ENCODE peak calls at places on chromosomes 13 and 19, in four cellular contexts. X is K562, Q is IMR-90, H is GM12878. S is an unnamed sample.
A peak's percentile ranks its signal among the peaks of the same experiment; 100 is the strongest.

GRCh38 chr13:40503966-40504591 is 162.4 kb downstream of the FOXO1 start:
- DNase-seq in Q (peak; percentile 25), H (no peak), X (no peak), S (peak; percentile 99)

GRCh38 chr13:24251525-24251924 is 57.9 kb upstream of the C1QTNF9 start:
- DNase-seq in Q (no peak), X (no peak), H (no peak), S (no peak)

GRCh38 chr19:16131648-16132047 is 11.8 kb upstream of the HSH2D start:
- DNase-seq in H (no peak), X (no peak), Q (no peak), S (no peak)

GRCh38 chr19:1217366-1217765 is 11.8 kb downstream of the STK11 start:
- DNase-seq in Q (no peak), H (no peak), X (no peak), S (no peak)

GRCh38 chr13:106917673-106918652 is 350.0 kb upstream of the ARGLU1 start:
- DNase-seq in Q (peak; percentile 61), X (peak; percentile 49), H (no peak), S (peak; percentile 91)

GRCh38 chr13:47499358-47500150 is 501.5 kb downstream of the SUCLA2 start:
- DNase-seq in X (no peak), Q (peak; percentile 95), H (no peak), S (no peak)

GRCh38 chr19:12800873-12801465 is 631 bp downstream of the PRDX2 start:
- DNase-seq in Q (no peak), X (peak; percentile 40), H (no peak), S (no peak)

GRCh38 chr13:61084983-61085382 is 330.7 kb downstream of the PCDH20 start:
- DNase-seq in Q (peak; percentile 27), H (no peak), X (no peak), S (no peak)

GRCh38 chr13:77580748-77581147 is 45.2 kb downstream of the SCEL start:
- DNase-seq in H (no peak), X (no peak), Q (no peak), S (no peak)

GRCh38 chr13:42054798-42055499 is 6.5 kb downstream of the DGKH start:
- DNase-seq in Q (no peak), X (no peak), H (no peak), S (no peak)

GRCh38 chr13:42056146-42056545 is 7.7 kb downstream of the DGKH start:
- DNase-seq in Q (no peak), X (no peak), H (no peak), S (no peak)

GRCh38 chr13:42057918-42058530 is 9.6 kb downstream of the DGKH start:
- DNase-seq in H (no peak), Q (no peak), X (no peak), S (no peak)

GRCh38 chr13:42055500-42056085 is 7.1 kb downstream of the DGKH start:
- DNase-seq in X (no peak), H (no peak), Q (no peak), S (no peak)

GRCh38 chr13:42056585-42056984 is 8.1 kb downstream of the DGKH start:
- DNase-seq in X (no peak), H (no peak), Q (no peak), S (no peak)
- TF ChIP-seq FOS in X (no peak), H (no peak), Q (no peak), S (no peak)

DNA sequence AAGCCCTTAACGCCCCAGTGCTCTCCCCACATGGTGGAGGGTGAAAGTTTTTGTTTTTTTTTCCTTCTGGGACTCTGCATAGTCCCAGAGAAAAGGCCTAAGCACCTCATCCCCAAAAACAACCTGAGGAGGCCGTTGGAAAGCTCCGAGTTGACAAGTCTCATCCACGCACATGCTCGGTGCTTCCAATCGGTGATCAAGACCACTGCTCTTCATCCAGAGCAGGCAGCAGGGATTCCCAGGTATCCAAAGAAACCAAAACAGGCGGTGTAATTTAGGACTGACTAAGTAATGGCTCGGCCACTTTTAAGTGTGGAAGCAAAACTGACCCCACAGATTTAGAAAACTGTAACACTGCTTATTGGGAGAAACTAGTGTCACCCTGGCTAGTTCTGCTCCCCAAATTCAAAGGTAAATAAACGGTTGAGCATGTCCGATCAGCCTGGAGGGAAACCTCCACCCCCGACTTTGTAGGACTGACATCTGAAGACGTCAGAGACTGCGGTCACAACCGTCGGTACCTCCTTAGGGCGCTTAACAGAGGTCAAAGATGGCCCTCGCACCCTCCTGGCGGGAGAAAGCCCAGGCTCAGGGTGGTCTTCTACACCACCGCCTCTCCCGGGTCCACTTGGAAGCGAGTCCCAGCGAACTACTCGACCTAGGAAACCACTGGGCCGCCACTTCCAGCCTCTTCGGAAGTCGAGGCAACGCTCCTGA is 997 bp upstream of the ZNF446 start:
- DNase-seq in Q (no peak), X (no peak), H (no peak), S (no peak)
- TF ChIP-seq FOS in Q (no peak), X (no peak), H (no peak), S (no peak)

GRCh38 chr19:17706750-17707181 is 12.5 kb upstream of the MAP1S start:
- DNase-seq in X (peak; percentile 95), Q (peak; percentile 39), H (no peak), S (peak; percentile 39)

DNA sequence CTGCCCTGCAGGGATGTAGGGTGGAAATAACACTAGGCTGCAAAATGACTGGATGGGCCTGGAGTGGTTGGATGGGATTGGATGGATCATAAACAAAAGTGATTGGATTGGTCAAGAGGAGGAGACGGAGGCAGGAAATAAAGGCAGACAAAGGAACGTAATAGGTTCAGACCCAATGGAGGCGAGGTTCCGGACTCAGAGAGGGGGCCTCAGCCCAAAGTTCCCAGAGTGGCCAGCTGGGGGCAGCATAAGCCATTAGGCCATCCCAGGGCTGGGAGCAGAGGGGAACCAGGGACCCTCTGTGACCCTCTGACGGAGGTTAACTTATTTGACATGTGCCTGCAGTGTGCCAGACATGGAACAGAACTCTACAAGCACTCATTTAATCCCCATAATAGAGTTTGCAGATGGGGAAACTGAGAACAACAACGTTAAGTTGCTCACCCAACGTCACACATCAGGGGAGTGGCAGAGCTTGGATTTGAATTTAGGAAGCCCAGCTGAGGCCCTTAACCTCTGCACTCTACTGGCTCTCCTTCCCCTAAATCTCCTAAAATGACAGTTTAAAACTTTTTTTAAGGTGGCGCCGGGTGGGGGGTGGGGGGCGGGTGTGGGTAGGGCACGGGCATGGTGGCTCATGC is 15.3 kb upstream of the MAP1S start:
- DNase-seq in X (peak; percentile 66), Q (peak; percentile 31), H (no peak), S (peak; percentile 60)
- TF ChIP-seq FOS in X (no peak), Q (no peak), H (no peak), S (no peak)

GRCh38 chr13:22127277-22128143 is 456.6 kb downstream of the FGF9 start:
- DNase-seq in H (no peak), Q (peak; percentile 24), X (no peak), S (no peak)
- TF ChIP-seq FOS in H (no peak), Q (no peak), X (no peak), S (no peak)

DNA sequence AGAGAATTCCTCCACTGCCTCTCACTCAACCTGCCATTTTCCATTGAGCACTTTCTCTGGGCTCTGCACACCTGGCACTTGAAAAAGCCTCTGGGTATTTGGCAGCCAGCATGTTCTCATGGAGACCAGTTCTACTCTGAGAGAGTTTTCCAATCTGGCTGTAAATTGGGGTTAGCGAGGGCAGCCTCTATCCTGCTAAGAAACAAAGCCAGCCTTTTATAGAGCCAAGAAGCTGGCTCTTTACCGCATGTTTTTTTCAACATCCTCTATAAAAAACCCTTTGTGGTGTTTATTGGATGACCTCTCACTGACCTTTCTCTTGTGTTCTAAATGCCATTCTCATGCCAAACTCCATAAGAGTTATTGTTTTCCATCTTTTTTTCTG is 52.6 kb upstream of the RCBTB2 start:
- DNase-seq in X (no peak), H (no peak), Q (no peak), S (peak; percentile 96)
- TF ChIP-seq FOS in X (no peak), H (no peak), Q (no peak), S (no peak)

DNA sequence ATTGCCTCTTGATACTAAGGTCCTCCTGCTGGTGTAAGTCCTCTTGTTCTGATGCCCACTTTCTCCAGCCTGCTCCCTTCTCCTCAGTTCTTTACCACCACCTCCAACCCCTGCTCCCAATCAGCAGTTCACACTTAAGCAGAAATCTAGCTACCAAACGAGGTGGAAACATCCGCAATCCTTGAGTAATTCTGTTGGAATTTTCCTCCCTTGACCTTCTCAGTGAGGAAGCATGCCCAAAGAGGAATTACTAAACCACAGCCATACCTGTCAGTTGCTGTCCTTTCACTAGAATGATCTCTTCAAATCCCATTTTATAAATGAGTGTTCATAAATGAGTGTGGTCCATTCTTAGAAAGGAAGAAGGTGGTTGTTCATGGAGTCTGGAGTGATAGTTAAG is 289.9 kb downstream of the DACH1 start:
- DNase-seq in X (no peak), H (no peak), Q (no peak), S (no peak)
- TF ChIP-seq FOS in X (no peak), H (no peak), Q (no peak), S (no peak)

GRCh38 chr19:47509973-47510372 is 4.9 kb downstream of the NAPA start:
- DNase-seq in H (no peak), Q (no peak), X (no peak), S (peak; percentile 60)
- TF ChIP-seq FOS in H (no peak), Q (no peak), X (no peak), S (no peak)